ENCODE peak calls at places on chromosomes 1 and 21, in eight cellular contexts. One of them, this sample, is unnamed.

GRCh38 chr1:229024528-229025119 is 246.3 kb upstream of the RAB4A start:
- DNase-seq in cardiac muscle cell: no peak
- DNase-seq in CD4-positive, alpha-beta T cell: no peak
- DNase-seq in glutamatergic neuron: no peak
- DNase-seq in mammary epithelial cell: peak; percentile 73
- DNase-seq in AG04450: peak; percentile 68
- DNase-seq in vagina: peak; percentile 87
- DNase-seq in psoas muscle: peak; percentile 71
- DNase-seq in this sample: no peak

GRCh38 chr1:215617979-215618378 is 50.9 kb downstream of the KCTD3 start:
- DNase-seq in cardiac muscle cell: no peak
- DNase-seq in CD4-positive, alpha-beta T cell: no peak
- DNase-seq in glutamatergic neuron: no peak
- DNase-seq in mammary epithelial cell: no peak
- DNase-seq in AG04450: no peak
- DNase-seq in vagina: no peak
- DNase-seq in psoas muscle: no peak
- DNase-seq in this sample: no peak

GRCh38 chr1:97919568-97920261 is 1.1 kb downstream of the DPYD start:
- DNase-seq in cardiac muscle cell: no peak
- DNase-seq in CD4-positive, alpha-beta T cell: no peak
- DNase-seq in glutamatergic neuron: no peak
- DNase-seq in mammary epithelial cell: peak; percentile 32
- DNase-seq in AG04450: no peak
- DNase-seq in vagina: no peak
- DNase-seq in psoas muscle: no peak
- DNase-seq in this sample: no peak

GRCh38 chr21:24375201-24375600 is 1232.1 kb downstream of the MRPL39 start:
- DNase-seq in cardiac muscle cell: no peak
- DNase-seq in CD4-positive, alpha-beta T cell: no peak
- DNase-seq in glutamatergic neuron: peak; percentile 20
- DNase-seq in mammary epithelial cell: no peak
- DNase-seq in AG04450: no peak
- DNase-seq in vagina: no peak
- DNase-seq in psoas muscle: peak; percentile 22
- DNase-seq in this sample: no peak

GRCh38 chr1:99820546-99820945 is 29.6 kb upstream of the AGL start:
- DNase-seq in cardiac muscle cell: no peak
- DNase-seq in CD4-positive, alpha-beta T cell: no peak
- DNase-seq in glutamatergic neuron: no peak
- DNase-seq in mammary epithelial cell: no peak
- DNase-seq in AG04450: no peak
- DNase-seq in vagina: no peak
- DNase-seq in psoas muscle: no peak
- DNase-seq in this sample: no peak

GRCh38 chr1:201709564-201710295 is 119.2 kb upstream of the IPO9 start:
- DNase-seq in cardiac muscle cell: peak; percentile 77
- DNase-seq in CD4-positive, alpha-beta T cell: peak; percentile 63
- DNase-seq in glutamatergic neuron: peak; percentile 75
- DNase-seq in mammary epithelial cell: peak; percentile 35
- DNase-seq in AG04450: no peak
- DNase-seq in vagina: no peak
- DNase-seq in psoas muscle: peak; percentile 85
- DNase-seq in this sample: peak; percentile 76

GRCh38 chr1:211736351-211736915 is 61.0 kb upstream of the NEK2 start:
- DNase-seq in cardiac muscle cell: no peak
- DNase-seq in CD4-positive, alpha-beta T cell: no peak
- DNase-seq in glutamatergic neuron: no peak
- DNase-seq in mammary epithelial cell: peak; percentile 9
- DNase-seq in AG04450: no peak
- DNase-seq in vagina: no peak
- DNase-seq in psoas muscle: no peak
- DNase-seq in this sample: no peak

GRCh38 chr1:7079637-7080036 is 294.4 kb downstream of the CAMTA1 start:
- DNase-seq in cardiac muscle cell: no peak
- DNase-seq in CD4-positive, alpha-beta T cell: no peak
- DNase-seq in glutamatergic neuron: no peak
- DNase-seq in mammary epithelial cell: no peak
- DNase-seq in AG04450: no peak
- DNase-seq in vagina: no peak
- DNase-seq in psoas muscle: no peak
- DNase-seq in this sample: no peak

GRCh38 chr1:52127181-52128175 is 14.4 kb upstream of the ZFYVE9 start:
- DNase-seq in cardiac muscle cell: peak; percentile 48
- DNase-seq in CD4-positive, alpha-beta T cell: no peak
- DNase-seq in glutamatergic neuron: no peak
- DNase-seq in mammary epithelial cell: peak; percentile 54
- DNase-seq in AG04450: peak; percentile 44
- DNase-seq in vagina: no peak
- DNase-seq in psoas muscle: no peak
- DNase-seq in this sample: peak; percentile 28

GRCh38 chr1:230286166-230286889 is 139.8 kb downstream of the PGBD5 start:
- DNase-seq in cardiac muscle cell: no peak
- DNase-seq in CD4-positive, alpha-beta T cell: no peak
- DNase-seq in glutamatergic neuron: peak; percentile 54
- DNase-seq in mammary epithelial cell: no peak
- DNase-seq in AG04450: no peak
- DNase-seq in vagina: no peak
- DNase-seq in psoas muscle: peak; percentile 28
- DNase-seq in this sample: no peak

GRCh38 chr1:82503805-82504204 is 703.1 kb downstream of the ADGRL2 start:
- DNase-seq in cardiac muscle cell: no peak
- DNase-seq in CD4-positive, alpha-beta T cell: no peak
- DNase-seq in glutamatergic neuron: no peak
- DNase-seq in mammary epithelial cell: peak; percentile 44
- DNase-seq in AG04450: no peak
- DNase-seq in vagina: no peak
- DNase-seq in psoas muscle: no peak
- DNase-seq in this sample: no peak

GRCh38 chr1:62946516-62946915 is 162.6 kb downstream of the ATG4C start:
- DNase-seq in cardiac muscle cell: no peak
- DNase-seq in CD4-positive, alpha-beta T cell: no peak
- DNase-seq in glutamatergic neuron: no peak
- DNase-seq in mammary epithelial cell: no peak
- DNase-seq in AG04450: no peak
- DNase-seq in vagina: no peak
- DNase-seq in psoas muscle: no peak
- DNase-seq in this sample: no peak

GRCh38 chr21:46459024-46459355 is 299 bp downstream of the DIP2A start:
- DNase-seq in cardiac muscle cell: no peak
- DNase-seq in CD4-positive, alpha-beta T cell: no peak
- DNase-seq in glutamatergic neuron: no peak
- DNase-seq in mammary epithelial cell: no peak
- DNase-seq in AG04450: no peak
- DNase-seq in vagina: no peak
- DNase-seq in psoas muscle: no peak
- DNase-seq in this sample: no peak

GRCh38 chr1:14486401-14487110 is 111.9 kb upstream of the KAZN start:
- DNase-seq in cardiac muscle cell: no peak
- DNase-seq in CD4-positive, alpha-beta T cell: no peak
- DNase-seq in glutamatergic neuron: no peak
- DNase-seq in mammary epithelial cell: peak; percentile 64
- DNase-seq in AG04450: no peak
- DNase-seq in vagina: no peak
- DNase-seq in psoas muscle: no peak
- DNase-seq in this sample: no peak

GRCh38 chr21:45869121-45870007 is 112.2 kb upstream of the COL6A1 start:
- DNase-seq in cardiac muscle cell: no peak
- DNase-seq in CD4-positive, alpha-beta T cell: no peak
- DNase-seq in glutamatergic neuron: no peak
- DNase-seq in mammary epithelial cell: no peak
- DNase-seq in AG04450: no peak
- DNase-seq in vagina: no peak
- DNase-seq in psoas muscle: no peak
- DNase-seq in this sample: no peak

GRCh38 chr1:234321211-234321610 is 52.0 kb upstream of the COA6 start:
- DNase-seq in cardiac muscle cell: no peak
- DNase-seq in CD4-positive, alpha-beta T cell: no peak
- DNase-seq in glutamatergic neuron: no peak
- DNase-seq in mammary epithelial cell: no peak
- DNase-seq in AG04450: no peak
- DNase-seq in vagina: no peak
- DNase-seq in psoas muscle: no peak
- DNase-seq in this sample: no peak

GRCh38 chr1:234324668-234325225 is 48.5 kb upstream of the COA6 start:
- DNase-seq in cardiac muscle cell: no peak
- DNase-seq in CD4-positive, alpha-beta T cell: no peak
- DNase-seq in glutamatergic neuron: no peak
- DNase-seq in mammary epithelial cell: no peak
- DNase-seq in AG04450: no peak
- DNase-seq in vagina: no peak
- DNase-seq in psoas muscle: no peak
- DNase-seq in this sample: no peak

GRCh38 chr1:234322097-234322496 is 51.2 kb upstream of the COA6 start:
- DNase-seq in cardiac muscle cell: no peak
- DNase-seq in CD4-positive, alpha-beta T cell: no peak
- DNase-seq in glutamatergic neuron: no peak
- DNase-seq in mammary epithelial cell: no peak
- DNase-seq in AG04450: no peak
- DNase-seq in vagina: no peak
- DNase-seq in psoas muscle: no peak
- DNase-seq in this sample: no peak

GRCh38 chr1:234320549-234320948 is 52.7 kb upstream of the COA6 start:
- DNase-seq in cardiac muscle cell: no peak
- DNase-seq in CD4-positive, alpha-beta T cell: no peak
- DNase-seq in glutamatergic neuron: no peak
- DNase-seq in mammary epithelial cell: peak; percentile 55
- DNase-seq in AG04450: no peak
- DNase-seq in vagina: no peak
- DNase-seq in psoas muscle: no peak
- DNase-seq in this sample: no peak

DNA sequence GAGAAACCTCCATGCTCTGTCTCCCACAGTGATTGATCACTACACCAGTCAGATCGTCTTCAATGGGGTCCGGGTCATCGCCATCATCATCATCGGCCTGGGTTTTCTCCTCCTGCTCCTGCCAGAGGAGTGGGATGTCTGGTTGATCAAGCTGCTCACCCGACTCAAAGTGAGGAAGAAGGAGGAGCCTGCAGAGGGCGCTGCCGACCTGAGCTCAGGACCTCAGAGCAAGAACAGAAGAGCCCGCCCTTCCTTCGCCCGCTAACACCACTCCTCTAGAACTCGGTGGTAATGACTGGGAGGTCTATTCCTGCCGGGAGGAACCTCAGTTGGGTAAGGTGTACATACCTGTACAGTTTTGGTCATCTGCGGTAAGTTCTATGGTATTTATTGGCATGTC is 50.3 kb upstream of the COA6 start:
- DNase-seq in cardiac muscle cell: peak; percentile 71
- DNase-seq in CD4-positive, alpha-beta T cell: peak; percentile 67
- DNase-seq in glutamatergic neuron: peak; percentile 79
- DNase-seq in mammary epithelial cell: no peak
- DNase-seq in AG04450: no peak
- DNase-seq in vagina: no peak
- DNase-seq in psoas muscle: no peak
- DNase-seq in this sample: peak; percentile 10
- TF ChIP-seq CTCF in cardiac muscle cell: peak; percentile 55
- TF ChIP-seq CTCF in CD4-positive, alpha-beta T cell: peak; percentile 37
- TF ChIP-seq CTCF in glutamatergic neuron: peak; percentile 23
- TF ChIP-seq CTCF in mammary epithelial cell: no peak
- TF ChIP-seq CTCF in AG04450: peak; percentile 39
- TF ChIP-seq CTCF in vagina: no peak
- TF ChIP-seq CTCF in psoas muscle: no peak
- TF ChIP-seq CTCF in this sample: peak; percentile 33

GRCh38 chr1:177568702-177569101 is 397.9 kb downstream of the BRINP2 start:
- DNase-seq in cardiac muscle cell: no peak
- DNase-seq in CD4-positive, alpha-beta T cell: no peak
- DNase-seq in glutamatergic neuron: no peak
- DNase-seq in mammary epithelial cell: no peak
- DNase-seq in AG04450: no peak
- DNase-seq in vagina: no peak
- DNase-seq in psoas muscle: no peak
- DNase-seq in this sample: no peak
- TF ChIP-seq CTCF in cardiac muscle cell: no peak
- TF ChIP-seq CTCF in CD4-positive, alpha-beta T cell: no peak
- TF ChIP-seq CTCF in glutamatergic neuron: peak; percentile 14
- TF ChIP-seq CTCF in mammary epithelial cell: peak; percentile 9
- TF ChIP-seq CTCF in AG04450: no peak
- TF ChIP-seq CTCF in vagina: no peak
- TF ChIP-seq CTCF in psoas muscle: no peak
- TF ChIP-seq CTCF in this sample: peak; percentile 24

DNA sequence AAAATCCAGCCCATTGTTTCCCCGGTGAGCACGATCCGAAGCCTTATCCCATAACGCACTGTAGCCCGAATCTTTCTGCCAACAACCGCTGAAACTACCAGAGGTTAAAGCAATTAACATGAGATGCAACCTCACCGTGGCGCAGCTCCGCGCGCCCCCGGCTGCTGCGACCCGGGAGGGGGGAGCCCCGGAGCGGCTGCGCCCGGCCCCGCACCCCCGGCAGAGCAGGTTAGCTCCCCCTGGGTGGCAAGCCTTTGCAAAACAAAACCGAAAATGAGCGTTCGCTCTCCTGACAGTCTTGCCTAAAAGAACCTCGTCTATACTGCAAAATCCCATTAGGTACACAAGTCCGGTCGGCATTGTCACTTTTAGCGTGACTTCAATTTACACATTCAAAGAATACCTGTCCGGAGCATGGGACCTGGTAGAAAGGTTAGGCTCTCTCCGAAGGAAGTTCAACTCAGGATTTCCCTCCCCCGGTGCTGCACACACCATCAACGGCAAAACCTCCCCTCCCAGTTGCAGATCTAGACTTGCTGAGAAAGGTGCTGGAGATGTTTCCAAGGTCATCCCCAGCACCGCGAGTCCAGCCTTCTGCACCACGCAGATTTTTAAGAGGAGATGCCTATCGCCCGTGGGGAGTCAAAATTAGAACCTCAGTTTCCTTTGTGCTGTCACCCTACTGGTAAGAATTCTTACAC is 107.5 kb downstream of the ZNF281 start:
- DNase-seq in cardiac muscle cell: peak; percentile 30
- DNase-seq in CD4-positive, alpha-beta T cell: peak; percentile 75
- DNase-seq in glutamatergic neuron: peak; percentile 27
- DNase-seq in mammary epithelial cell: peak; percentile 34
- DNase-seq in AG04450: no peak
- DNase-seq in vagina: no peak
- DNase-seq in psoas muscle: no peak
- DNase-seq in this sample: no peak
- TF ChIP-seq CTCF in cardiac muscle cell: peak; percentile 5
- TF ChIP-seq CTCF in CD4-positive, alpha-beta T cell: no peak
- TF ChIP-seq CTCF in glutamatergic neuron: no peak
- TF ChIP-seq CTCF in mammary epithelial cell: no peak
- TF ChIP-seq CTCF in AG04450: peak; percentile 28
- TF ChIP-seq CTCF in vagina: no peak
- TF ChIP-seq CTCF in psoas muscle: no peak
- TF ChIP-seq CTCF in this sample: peak; percentile 10

DNA sequence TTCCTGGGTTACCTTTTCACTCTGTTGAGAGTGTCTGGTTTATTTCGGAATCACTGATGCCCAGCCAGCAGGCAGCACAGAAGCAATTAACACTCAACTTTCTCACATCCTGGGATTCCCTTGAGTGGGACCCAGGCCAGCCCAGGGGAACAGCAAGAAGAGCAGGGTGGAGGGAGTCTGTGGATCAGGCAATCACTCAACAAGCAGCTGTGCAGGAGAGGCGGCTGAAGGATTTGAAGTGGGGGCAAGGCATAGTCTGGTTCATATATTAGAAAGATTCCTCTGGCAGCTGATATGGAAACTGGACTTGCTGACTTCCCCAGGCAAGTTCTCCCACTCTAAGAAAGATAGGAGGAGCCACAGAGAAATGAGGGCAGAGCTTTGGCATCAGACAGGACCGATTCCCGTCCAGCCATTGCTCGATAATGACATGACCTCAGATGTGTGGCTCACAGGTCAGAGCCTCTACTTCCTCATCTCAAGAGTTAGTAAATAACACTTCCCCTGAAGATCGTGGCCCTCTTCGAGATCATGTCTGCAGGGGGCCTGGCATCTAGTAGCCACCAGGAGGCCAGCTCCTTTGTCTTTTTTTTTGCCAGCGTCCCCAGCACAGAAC is 12.4 kb downstream of the EPHA8 start:
- DNase-seq in cardiac muscle cell: peak; percentile 54
- DNase-seq in CD4-positive, alpha-beta T cell: no peak
- DNase-seq in glutamatergic neuron: no peak
- DNase-seq in mammary epithelial cell: no peak
- DNase-seq in AG04450: no peak
- DNase-seq in vagina: no peak
- DNase-seq in psoas muscle: no peak
- DNase-seq in this sample: no peak
- TF ChIP-seq CTCF in cardiac muscle cell: no peak
- TF ChIP-seq CTCF in CD4-positive, alpha-beta T cell: no peak
- TF ChIP-seq CTCF in glutamatergic neuron: no peak
- TF ChIP-seq CTCF in mammary epithelial cell: no peak
- TF ChIP-seq CTCF in AG04450: no peak
- TF ChIP-seq CTCF in vagina: no peak
- TF ChIP-seq CTCF in psoas muscle: no peak
- TF ChIP-seq CTCF in this sample: no peak

This sample was measured in neural crest cell.